ENCODE peak calls at places on chromosomes 11 and 22, in four cellular contexts. Z, O, W and P are unnamed samples.

GRCh38 chr22:41875531-41876242 is 39.2 kb downstream of the SHISA8 start:
- DNase-seq in Z (no peak), O (no peak), W (no peak), P (no peak)

GRCh38 chr11:15199693-15200092 is 85.0 kb downstream of the INSC start:
- DNase-seq in Z (peak; percentile 53), O (no peak), W (no peak), P (no peak)

GRCh38 chr22:23218867-23219251 is 38.5 kb downstream of the BCR start:
- DNase-seq in Z (no peak), O (no peak), W (no peak), P (no peak)

GRCh38 chr11:86717817-86718501 is 45.5 kb upstream of the ME3 start:
- DNase-seq in Z (peak; percentile 47), O (no peak), W (no peak), P (no peak)

GRCh38 chr11:6251990-6252473 is 7.6 kb upstream of the CCKBR start:
- DNase-seq in Z (no peak), O (no peak), W (no peak), P (no peak)

GRCh38 chr11:67429038-67429668 is 859 bp downstream of the RPS6KB2 start:
- DNase-seq in Z (no peak), O (no peak), W (no peak), P (no peak)

GRCh38 chr11:33500865-33501479 is 199.7 kb downstream of the C11orf91 start:
- DNase-seq in Z (peak; percentile 52), O (no peak), W (peak; percentile 62), P (no peak)

GRCh38 chr11:120335596-120335927 is 651 bp upstream of the ARHGEF12 start:
- DNase-seq in Z (peak; percentile 47), O (no peak), W (no peak), P (peak; percentile 20)

GRCh38 chr22:40712311-40712710 is 33.0 kb downstream of the MCHR1 start:
- DNase-seq in Z (no peak), O (no peak), W (no peak), P (no peak)

GRCh38 chr11:62611705-62612365 is 740 bp downstream of the EML3 start:
- DNase-seq in Z (peak; percentile 52), O (peak; percentile 76), W (no peak), P (no peak)

GRCh38 chr11:62012451-62013265 is 45.2 kb upstream of the FTH1 start:
- DNase-seq in Z (peak; percentile 94), O (no peak), W (no peak), P (no peak)

GRCh38 chr11:126132319-126132718 is 69.7 kb upstream of the CDON start:
- DNase-seq in Z (peak; percentile 84), O (no peak), W (no peak), P (no peak)

GRCh38 chr22:42432020-42432596 is at the start of gene NFAM1:
- DNase-seq in Z (no peak), O (no peak), W (no peak), P (no peak)

GRCh38 chr11:368414-369335 is 624 bp upstream of the B4GALNT4 start:
- DNase-seq in Z (peak; percentile 22), O (no peak), W (peak; percentile 32), P (no peak)

GRCh38 chr11:9759519-9760179 is 95.8 kb downstream of the SWAP70 start:
- DNase-seq in Z (peak; percentile 96), O (peak; percentile 91), W (no peak), P (peak; percentile 39)

GRCh38 chr11:14908214-14908880 is 16.3 kb upstream of the CYP2R1 start:
- DNase-seq in Z (peak; percentile 61), O (peak; percentile 34), W (no peak), P (no peak)

GRCh38 chr11:121226415-121227263 is 65.9 kb upstream of the SC5D start:
- DNase-seq in Z (no peak), O (no peak), W (no peak), P (no peak)

GRCh38 chr11:69196322-69197169 is 40.8 kb downstream of the SMIM38 start:
- DNase-seq in Z (no peak), O (no peak), W (no peak), P (no peak)

GRCh38 chr11:28139848-28140415 is 31.7 kb downstream of the METTL15 start:
- DNase-seq in Z (no peak), O (no peak), W (no peak), P (no peak)

GRCh38 chr11:26331911-26332571 is at the start of gene ANO3:
- DNase-seq in Z (peak; percentile 63), O (no peak), W (peak; percentile 91), P (no peak)

GRCh38 chr11:125141686-125142535 is 22.6 kb upstream of the PKNOX2 start:
- DNase-seq in Z (peak; percentile 63), O (peak; percentile 53), W (peak; percentile 71), P (peak; percentile 46)

GRCh38 chr11:117877120-117877784 is 794 bp upstream of the FXYD6 start:
- DNase-seq in Z (no peak), O (no peak), W (no peak), P (no peak)

GRCh38 chr22:38191115-38191514 is 9.5 kb upstream of the PLA2G6 start:
- DNase-seq in Z (no peak), O (no peak), W (no peak), P (no peak)

GRCh38 chr11:41307371-41308080 is 151.9 kb downstream of the LRRC4C start:
- DNase-seq in Z (no peak), O (no peak), W (peak; percentile 66), P (no peak)

GRCh38 chr22:32706149-32706548 is 95.4 kb upstream of the TIMP3 start:
- DNase-seq in Z (no peak), O (no peak), W (no peak), P (no peak)

GRCh38 chr11:75433443-75433842 is 440 bp upstream of the KLHL35 start:
- DNase-seq in Z (no peak), O (no peak), W (no peak), P (no peak)

GRCh38 chr11:11068113-11068512 is 210.3 kb upstream of the ZBED5 start:
- DNase-seq in Z (no peak), O (no peak), W (no peak), P (no peak)

GRCh38 chr22:36757608-36758220 is 18.2 kb downstream of the IFT27 start:
- DNase-seq in Z (peak; percentile 65), O (peak; percentile 73), W (peak; percentile 63), P (peak; percentile 47)

GRCh38 chr22:35629406-35630234 is 12.5 kb upstream of the MB start:
- DNase-seq in Z (peak; percentile 97), O (peak; percentile 31), W (no peak), P (no peak)

GRCh38 chr22:45475876-45476514 is 26.7 kb upstream of the FBLN1 start:
- DNase-seq in Z (no peak), O (no peak), W (no peak), P (no peak)

GRCh38 chr22:19527861-19528417 is 3.7 kb upstream of the CLDN5 start:
- DNase-seq in Z (peak; percentile 69), O (no peak), W (no peak), P (no peak)

GRCh38 chr11:16792426-16792825 is 54.0 kb downstream of the C11orf58 start:
- DNase-seq in Z (no peak), O (no peak), W (no peak), P (no peak)

GRCh38 chr22:47445716-47446290 is 683.4 kb downstream of the TBC1D22A start:
- DNase-seq in Z (no peak), O (no peak), W (no peak), P (no peak)

GRCh38 chr22:47443836-47444745 is 681.6 kb downstream of the TBC1D22A start:
- DNase-seq in Z (no peak), O (no peak), W (no peak), P (no peak)

GRCh38 chr22:47444746-47445065 is 682.3 kb downstream of the TBC1D22A start:
- DNase-seq in Z (no peak), O (no peak), W (no peak), P (no peak)

GRCh38 chr22:47446331-47446730 is 683.9 kb downstream of the TBC1D22A start:
- DNase-seq in Z (no peak), O (no peak), W (no peak), P (no peak)

GRCh38 chr22:47445212-47445611 is 682.8 kb downstream of the TBC1D22A start:
- DNase-seq in Z (no peak), O (no peak), W (no peak), P (no peak)
- H3K9me3 ChIP-seq in Z (no peaks in the 10 kb centered on the region), O (no peaks in the 10 kb centered on the region), W (peaks cover 78% of the 10 kb centered on the region), P (no peaks in the 10 kb centered on the region)

GRCh38 chr11:108253176-108253575 is 30.3 kb downstream of the ATM start:
- DNase-seq in Z (peak; percentile 61), O (no peak), W (no peak), P (no peak)
- H3K9me3 ChIP-seq in Z (no peaks in the 10 kb centered on the region), O (no peaks in the 10 kb centered on the region), W (no peaks in the 10 kb centered on the region), P (no peaks in the 10 kb centered on the region)

DNA sequence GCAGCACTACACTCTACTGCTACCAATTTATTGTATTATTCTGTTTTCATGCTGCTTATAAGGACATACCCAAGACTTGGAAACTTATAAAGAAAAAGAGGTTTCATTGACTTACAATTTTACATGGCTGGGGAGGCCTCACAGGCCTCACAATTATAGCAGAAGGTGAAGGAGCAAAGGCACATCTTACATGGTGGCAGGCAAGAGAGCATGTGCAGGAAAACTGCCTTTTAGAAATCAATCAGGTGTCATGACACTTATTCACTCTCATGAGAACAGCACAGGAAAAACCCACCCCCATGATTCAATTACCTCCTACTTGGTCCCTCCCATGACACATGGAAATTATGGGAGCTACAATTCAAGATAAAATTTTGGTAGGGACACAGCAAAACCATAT is 49.6 kb upstream of the GLYAT start:
- DNase-seq in Z (no peak), O (no peak), W (no peak), P (no peak)
- H3K9me3 ChIP-seq in Z (no peaks in the 10 kb centered on the region), O (no peaks in the 10 kb centered on the region), W (no peaks in the 10 kb centered on the region), P (no peaks in the 10 kb centered on the region)

DNA sequence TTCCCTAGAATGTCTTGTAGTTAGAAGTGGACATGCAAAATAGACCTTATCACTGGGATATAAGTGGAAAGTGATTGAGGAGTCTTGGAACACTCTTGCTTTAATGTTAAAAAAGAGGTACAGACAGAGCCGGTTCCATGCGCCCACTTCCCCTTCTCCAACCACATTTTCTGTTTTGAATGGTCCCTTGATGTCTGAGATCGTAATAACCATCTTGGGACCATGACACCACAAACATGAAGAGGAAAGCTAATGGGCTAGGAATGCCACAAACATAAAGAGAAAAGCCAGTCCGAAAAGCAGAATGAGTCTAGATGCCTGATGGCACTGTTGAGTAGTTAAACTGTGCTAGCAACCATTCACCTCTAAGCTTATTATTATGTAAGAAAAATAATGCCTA is 54.8 kb upstream of the SPON1 start:
- DNase-seq in Z (no peak), O (no peak), W (no peak), P (no peak)
- H3K9me3 ChIP-seq in Z (no peaks in the 10 kb centered on the region), O (no peaks in the 10 kb centered on the region), W (peaks cover 1% of the 10 kb centered on the region), P (peaks cover 2% of the 10 kb centered on the region)